ENCODE peak calls at places on chromosomes 12 and 14, in four cellular contexts. One of them, this sample, is unnamed.

GRCh38 chr12:82176016-82176415 is 182.2 kb downstream of the CCDC59 start:
- DNase-seq in astrocyte of the cerebellum: no peak
- DNase-seq in fibroblast of villous mesenchyme: no peak
- DNase-seq in adrenal gland: no peak
- DNase-seq in this sample: no peak

GRCh38 chr12:18382486-18382885 is 121.2 kb downstream of the PIK3C2G start:
- DNase-seq in astrocyte of the cerebellum: no peak
- DNase-seq in fibroblast of villous mesenchyme: peak
- DNase-seq in adrenal gland: no peak
- DNase-seq in this sample: no peak

GRCh38 chr12:74185360-74185759 is 352.3 kb upstream of the ATXN7L3B start:
- DNase-seq in astrocyte of the cerebellum: no peak
- DNase-seq in fibroblast of villous mesenchyme: no peak
- DNase-seq in adrenal gland: no peak
- DNase-seq in this sample: no peak

GRCh38 chr14:21734457-21735074 is 60.9 kb upstream of the OR4E1 start:
- DNase-seq in astrocyte of the cerebellum: peak
- DNase-seq in fibroblast of villous mesenchyme: peak
- DNase-seq in adrenal gland: no peak
- DNase-seq in this sample: no peak

GRCh38 chr14:95514131-95515079 is 2.0 kb downstream of the SYNE3 start:
- DNase-seq in astrocyte of the cerebellum: no peak
- DNase-seq in fibroblast of villous mesenchyme: no peak
- DNase-seq in adrenal gland: peak
- DNase-seq in this sample: no peak

GRCh38 chr14:93173943-93174395 is 10.7 kb downstream of the MOAP1 start:
- DNase-seq in astrocyte of the cerebellum: no peak
- DNase-seq in fibroblast of villous mesenchyme: no peak
- DNase-seq in adrenal gland: peak
- DNase-seq in this sample: no peak

GRCh38 chr14:52272375-52272774 is 4.9 kb downstream of the PTGDR start:
- DNase-seq in astrocyte of the cerebellum: no peak
- DNase-seq in fibroblast of villous mesenchyme: peak
- DNase-seq in adrenal gland: no peak
- DNase-seq in this sample: no peak

GRCh38 chr12:27006797-27007467 is 7.3 kb downstream of the TM7SF3 start:
- DNase-seq in astrocyte of the cerebellum: no peak
- DNase-seq in fibroblast of villous mesenchyme: no peak
- DNase-seq in adrenal gland: no peak
- DNase-seq in this sample: no peak

GRCh38 chr12:106197906-106198623 is 49.8 kb downstream of the CKAP4 start:
- DNase-seq in astrocyte of the cerebellum: no peak
- DNase-seq in fibroblast of villous mesenchyme: no peak
- DNase-seq in adrenal gland: no peak
- DNase-seq in this sample: no peak

GRCh38 chr12:56103066-56103711 is 1.2 kb upstream of the PA2G4 start:
- DNase-seq in astrocyte of the cerebellum: no peak
- DNase-seq in fibroblast of villous mesenchyme: no peak
- DNase-seq in adrenal gland: no peak
- DNase-seq in this sample: no peak

GRCh38 chr14:68576496-68577244 is 216.2 kb downstream of the ZFP36L1 start:
- DNase-seq in astrocyte of the cerebellum: peak
- DNase-seq in fibroblast of villous mesenchyme: peak
- DNase-seq in adrenal gland: no peak
- DNase-seq in this sample: peak

GRCh38 chr12:122005252-122005651 is 16.4 kb upstream of the BCL7A start:
- DNase-seq in astrocyte of the cerebellum: no peak
- DNase-seq in fibroblast of villous mesenchyme: no peak
- DNase-seq in adrenal gland: no peak
- DNase-seq in this sample: no peak

GRCh38 chr12:127245009-127245408 is 1022.0 kb upstream of the TMEM132C start:
- DNase-seq in astrocyte of the cerebellum: no peak
- DNase-seq in fibroblast of villous mesenchyme: peak
- DNase-seq in adrenal gland: no peak
- DNase-seq in this sample: no peak

GRCh38 chr12:13171921-13172859 is 24.3 kb upstream of the EMP1 start:
- DNase-seq in astrocyte of the cerebellum: no peak
- DNase-seq in fibroblast of villous mesenchyme: peak
- DNase-seq in adrenal gland: no peak
- DNase-seq in this sample: no peak

GRCh38 chr12:78918221-78918620 is 53.6 kb downstream of the SYT1 start:
- DNase-seq in astrocyte of the cerebellum: no peak
- DNase-seq in fibroblast of villous mesenchyme: no peak
- DNase-seq in adrenal gland: no peak
- DNase-seq in this sample: no peak

GRCh38 chr12:9707864-9708808 is 24.8 kb downstream of the CLECL1 start:
- DNase-seq in astrocyte of the cerebellum: peak
- DNase-seq in fibroblast of villous mesenchyme: peak
- DNase-seq in adrenal gland: peak
- DNase-seq in this sample: peak

GRCh38 chr14:25055998-25056687 is 6.2 kb upstream of the STXBP6 start:
- DNase-seq in astrocyte of the cerebellum: no peak
- DNase-seq in fibroblast of villous mesenchyme: peak
- DNase-seq in adrenal gland: no peak
- DNase-seq in this sample: no peak

GRCh38 chr14:69921052-69921451 is 41.8 kb downstream of the SMOC1 start:
- DNase-seq in astrocyte of the cerebellum: peak
- DNase-seq in fibroblast of villous mesenchyme: peak
- DNase-seq in adrenal gland: peak
- DNase-seq in this sample: no peak

GRCh38 chr12:100724071-100724470 is 70.5 kb upstream of the ANO4 start:
- DNase-seq in astrocyte of the cerebellum: no peak
- DNase-seq in fibroblast of villous mesenchyme: no peak
- DNase-seq in adrenal gland: no peak
- DNase-seq in this sample: no peak

GRCh38 chr12:68331500-68331868 is 678 bp downstream of the MDM1 start:
- DNase-seq in astrocyte of the cerebellum: no peak
- DNase-seq in fibroblast of villous mesenchyme: no peak
- DNase-seq in adrenal gland: no peak
- DNase-seq in this sample: no peak

GRCh38 chr14:82029038-82029437 is 495.4 kb upstream of the SEL1L start:
- DNase-seq in astrocyte of the cerebellum: no peak
- DNase-seq in fibroblast of villous mesenchyme: no peak
- DNase-seq in adrenal gland: no peak
- DNase-seq in this sample: no peak

GRCh38 chr12:49777800-49778748 is 36.7 kb downstream of the TMBIM6 start:
- DNase-seq in astrocyte of the cerebellum: no peak
- DNase-seq in fibroblast of villous mesenchyme: peak
- DNase-seq in adrenal gland: peak
- DNase-seq in this sample: no peak

GRCh38 chr12:51827925-51828818 is 20.3 kb downstream of the FIGNL2 start:
- DNase-seq in astrocyte of the cerebellum: no peak
- DNase-seq in fibroblast of villous mesenchyme: peak
- DNase-seq in adrenal gland: no peak
- DNase-seq in this sample: no peak

GRCh38 chr12:42550815-42551214 is 38.7 kb downstream of the PRICKLE1 start:
- DNase-seq in astrocyte of the cerebellum: no peak
- DNase-seq in fibroblast of villous mesenchyme: no peak
- DNase-seq in adrenal gland: no peak
- DNase-seq in this sample: no peak

GRCh38 chr14:54762296-54762695 is 140.3 kb downstream of the GCH1 start:
- DNase-seq in astrocyte of the cerebellum: no peak
- DNase-seq in fibroblast of villous mesenchyme: peak
- DNase-seq in adrenal gland: no peak
- DNase-seq in this sample: no peak

GRCh38 chr14:64628940-64629403 is 75.3 kb upstream of the PLEKHG3 start:
- DNase-seq in astrocyte of the cerebellum: peak
- DNase-seq in fibroblast of villous mesenchyme: peak
- DNase-seq in adrenal gland: peak
- DNase-seq in this sample: peak

GRCh38 chr12:67727652-67728295 is 79.2 kb downstream of the DYRK2 start:
- DNase-seq in astrocyte of the cerebellum: no peak
- DNase-seq in fibroblast of villous mesenchyme: peak
- DNase-seq in adrenal gland: no peak
- DNase-seq in this sample: no peak

GRCh38 chr12:27616356-27617150 is 79.7 kb upstream of the REP15 start:
- DNase-seq in astrocyte of the cerebellum: no peak
- DNase-seq in fibroblast of villous mesenchyme: no peak
- DNase-seq in adrenal gland: no peak
- DNase-seq in this sample: no peak

GRCh38 chr14:104544362-104544761 is 35.2 kb upstream of the C14orf180 start:
- DNase-seq in astrocyte of the cerebellum: no peak
- DNase-seq in fibroblast of villous mesenchyme: no peak
- DNase-seq in adrenal gland: no peak
- DNase-seq in this sample: no peak

GRCh38 chr14:60093088-60093487 is 1.4 kb downstream of the PCNX4 start:
- DNase-seq in astrocyte of the cerebellum: no peak
- DNase-seq in fibroblast of villous mesenchyme: peak
- DNase-seq in adrenal gland: no peak
- DNase-seq in this sample: no peak

GRCh38 chr14:77470192-77470870 is 12.4 kb downstream of the AHSA1 start:
- DNase-seq in astrocyte of the cerebellum: no peak
- DNase-seq in fibroblast of villous mesenchyme: no peak
- DNase-seq in adrenal gland: no peak
- DNase-seq in this sample: no peak

GRCh38 chr12:77337327-77337726 is 272.0 kb upstream of the E2F7 start:
- DNase-seq in astrocyte of the cerebellum: no peak
- DNase-seq in fibroblast of villous mesenchyme: no peak
- DNase-seq in adrenal gland: no peak
- DNase-seq in this sample: no peak

GRCh38 chr12:55780695-55781094 is 36.8 kb downstream of the SARNP start:
- DNase-seq in astrocyte of the cerebellum: no peak
- DNase-seq in fibroblast of villous mesenchyme: peak
- DNase-seq in adrenal gland: no peak
- DNase-seq in this sample: no peak

GRCh38 chr14:26966942-26967341 is 369.1 kb upstream of the NOVA1 start:
- DNase-seq in astrocyte of the cerebellum: no peak
- DNase-seq in fibroblast of villous mesenchyme: peak
- DNase-seq in adrenal gland: no peak
- DNase-seq in this sample: no peak

GRCh38 chr12:3679831-3680230 is 73.1 kb downstream of the CRACR2A start:
- DNase-seq in astrocyte of the cerebellum: no peak
- DNase-seq in fibroblast of villous mesenchyme: no peak
- DNase-seq in adrenal gland: no peak
- DNase-seq in this sample: no peak

GRCh38 chr12:3681595-3681921 is 71.4 kb downstream of the CRACR2A start:
- DNase-seq in astrocyte of the cerebellum: no peak
- DNase-seq in fibroblast of villous mesenchyme: no peak
- DNase-seq in adrenal gland: no peak
- DNase-seq in this sample: no peak

GRCh38 chr12:3677609-3678008 is 75.3 kb downstream of the CRACR2A start:
- DNase-seq in astrocyte of the cerebellum: no peak
- DNase-seq in fibroblast of villous mesenchyme: no peak
- DNase-seq in adrenal gland: peak
- DNase-seq in this sample: no peak

GRCh38 chr12:3683670-3684069 is 69.2 kb downstream of the CRACR2A start:
- DNase-seq in astrocyte of the cerebellum: no peak
- DNase-seq in fibroblast of villous mesenchyme: peak
- DNase-seq in adrenal gland: no peak
- DNase-seq in this sample: no peak

GRCh38 chr12:3680919-3681594 is 71.9 kb downstream of the CRACR2A start:
- DNase-seq in astrocyte of the cerebellum: no peak
- DNase-seq in fibroblast of villous mesenchyme: peak
- DNase-seq in adrenal gland: peak
- DNase-seq in this sample: no peak
- TF ChIP-seq CTCF in astrocyte of the cerebellum: no peak
- TF ChIP-seq CTCF in fibroblast of villous mesenchyme: peak
- TF ChIP-seq CTCF in adrenal gland: no peak
- TF ChIP-seq CTCF in this sample: no peak

DNA sequence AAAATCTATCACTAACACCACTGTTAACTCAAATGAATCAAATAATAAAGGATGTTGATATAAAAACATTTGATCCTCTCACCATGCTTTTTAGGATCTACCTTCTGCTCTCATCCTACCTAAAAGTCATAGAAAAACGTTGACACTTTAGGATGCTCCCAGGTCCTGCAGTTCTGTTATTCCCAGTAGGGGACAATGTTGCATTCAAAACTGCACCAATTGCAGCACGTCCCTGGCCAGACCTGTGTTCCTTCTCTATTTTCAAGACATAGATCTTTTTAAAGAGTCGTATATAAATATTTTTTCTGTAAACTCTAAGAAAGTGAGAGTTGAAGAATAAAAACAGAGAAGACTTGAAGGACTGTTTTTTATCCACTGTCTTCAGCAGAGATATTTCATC is 8.8 kb downstream of the AICDA start:
- DNase-seq in astrocyte of the cerebellum: no peak
- DNase-seq in fibroblast of villous mesenchyme: no peak
- DNase-seq in adrenal gland: no peak
- DNase-seq in this sample: no peak
- TF ChIP-seq CTCF in astrocyte of the cerebellum: no peak
- TF ChIP-seq CTCF in fibroblast of villous mesenchyme: no peak
- TF ChIP-seq CTCF in adrenal gland: no peak
- TF ChIP-seq CTCF in this sample: no peak

GRCh38 chr12:124720019-124720686 is 143.5 kb downstream of the SCARB1 start:
- DNase-seq in astrocyte of the cerebellum: peak
- DNase-seq in fibroblast of villous mesenchyme: peak
- DNase-seq in adrenal gland: no peak
- DNase-seq in this sample: no peak
- TF ChIP-seq CTCF in astrocyte of the cerebellum: peak
- TF ChIP-seq CTCF in fibroblast of villous mesenchyme: peak
- TF ChIP-seq CTCF in adrenal gland: no peak
- TF ChIP-seq CTCF in this sample: peak

GRCh38 chr14:103141117-103141796 is 18.0 kb downstream of the TNFAIP2 start:
- DNase-seq in astrocyte of the cerebellum: no peak
- DNase-seq in fibroblast of villous mesenchyme: peak
- DNase-seq in adrenal gland: peak
- DNase-seq in this sample: no peak
- TF ChIP-seq CTCF in astrocyte of the cerebellum: peak
- TF ChIP-seq CTCF in fibroblast of villous mesenchyme: peak
- TF ChIP-seq CTCF in adrenal gland: peak
- TF ChIP-seq CTCF in this sample: peak

This sample was measured in AG09319.